ENCODE peak calls at places on chromosomes 6 and 20, in seven cellular contexts. O is transverse colon, J is germinal center, X is tibial nerve, Q is NCI-H2081, U is NCI-H1105, D is glomerular endothelial cell. P is an unnamed sample.

GRCh38 chr20:38286586-38287502 is 17.1 kb upstream of the BPI start:
- DNase-seq in O (no peak), J (no peak), X (peak), Q (no peak), U (no peak), D (no peak), P (no peak)

GRCh38 chr20:56575157-56575556 is 42.1 kb downstream of the FAM209B start:
- DNase-seq in O (no peak), J (no peak), X (no peak), Q (no peak), U (no peak), D (no peak), P (no peak)

GRCh38 chr20:41452226-41452625 is 85.6 kb upstream of the EMILIN3 start:
- DNase-seq in O (no peak), J (no peak), X (no peak), Q (no peak), U (no peak), D (no peak), P (no peak)

GRCh38 chr20:23269954-23270353 is 80.6 kb upstream of the NXT1 start:
- DNase-seq in O (no peak), J (no peak), X (no peak), Q (no peak), U (no peak), D (peak), P (no peak)

GRCh38 chr20:17957505-17958325 is 10.9 kb downstream of the SNX5 start:
- DNase-seq in O (no peak), J (no peak), X (no peak), Q (no peak), U (no peak), D (no peak), P (no peak)

GRCh38 chr6:44269921-44270525 is at the start of gene TMEM151B:
- DNase-seq in O (no peak), J (no peak), X (no peak), Q (no peak), U (peak), D (no peak), P (no peak)

GRCh38 chr6:17417817-17418216 is 24.4 kb downstream of the CAP2 start:
- DNase-seq in O (no peak), J (no peak), X (no peak), Q (no peak), U (no peak), D (no peak), P (no peak)

GRCh38 chr6:159065751-159066329 is 21.0 kb upstream of the TAGAP start:
- DNase-seq in O (no peak), J (no peak), X (no peak), Q (no peak), U (no peak), D (no peak), P (no peak)

GRCh38 chr20:63641792-63642517 is 11.3 kb downstream of the STMN3 start:
- DNase-seq in O (peak), J (peak), X (peak), Q (peak), U (peak), D (no peak), P (peak)

GRCh38 chr20:41175727-41176330 is 38.5 kb downstream of the PLCG1 start:
- DNase-seq in O (no peak), J (no peak), X (no peak), Q (no peak), U (no peak), D (no peak), P (no peak)